ENCODE peak calls at places on chromosomes 7 and 10, in five cellular contexts. E is astrocyte of the spinal cord, V is fibroblast of pulmonary artery, A is IMR-90, W is foreskin fibroblast. Z is an unnamed sample.

GRCh38 chr10:74282853-74283205 is 131.8 kb downstream of the ADK start:
- DNase-seq in A (peak; percentile 62), V (peak; percentile 57), W (peak; percentile 21), E (no peak), Z (no peak)

GRCh38 chr7:42167206-42167913 is 69.6 kb downstream of the GLI3 start:
- DNase-seq in A (peak; percentile 10), V (no peak), W (no peak), E (no peak), Z (no peak)

GRCh38 chr7:157905740-157906461 is 569.1 kb downstream of the DNAJB6 start:
- DNase-seq in V (no peak), W (no peak), A (no peak), E (no peak), Z (no peak)

GRCh38 chr7:78038465-78039080 is 240.0 kb downstream of the PHTF2 start:
- DNase-seq in V (no peak), W (no peak), A (no peak), E (no peak), Z (no peak)

GRCh38 chr10:24825551-24825950 is 101.9 kb upstream of the ARHGAP21 start:
- DNase-seq in A (peak; percentile 69), W (peak; percentile 33), E (peak; percentile 33), V (peak; percentile 44), Z (no peak)

GRCh38 chr7:129617607-129618006 is 6.1 kb downstream of the NRF1 start:
- DNase-seq in A (peak; percentile 29), E (no peak), W (no peak), V (no peak), Z (no peak)

GRCh38 chr10:78416031-78416800 is 382.6 kb downstream of the RPS24 start:
- DNase-seq in E (peak; percentile 47), W (peak; percentile 62), V (peak; percentile 31), A (peak; percentile 73), Z (peak; percentile 3)

GRCh38 chr7:132969520-132969919 is 112.4 kb downstream of the CHCHD3 start:
- DNase-seq in E (no peak), V (no peak), W (no peak), A (no peak), Z (no peak)

GRCh38 chr10:112040696-112041095 is 142.9 kb downstream of the GPAM start:
- DNase-seq in A (no peak), E (no peak), W (no peak), V (no peak), Z (no peak)

GRCh38 chr7:105853931-105854419 is 22.4 kb downstream of the ATXN7L1 start:
- DNase-seq in E (peak; percentile 22), W (no peak), V (peak; percentile 28), A (peak; percentile 23), Z (no peak)

GRCh38 chr10:123995461-123996131 is 97.8 kb downstream of the CHST15 start:
- DNase-seq in A (peak; percentile 66), V (peak; percentile 58), E (peak; percentile 95), W (peak; percentile 86), Z (peak; percentile 88)

GRCh38 chr10:29688230-29688634 is 53.5 kb upstream of the SVIL start:
- DNase-seq in V (peak; percentile 5), W (no peak), A (no peak), E (peak; percentile 41), Z (no peak)

GRCh38 chr7:100489824-100490223 is 6.1 kb downstream of the NYAP1 start:
- DNase-seq in W (peak; percentile 90), V (peak; percentile 90), A (peak; percentile 96), E (peak; percentile 91), Z (peak; percentile 92)

GRCh38 chr7:6181136-6181535 is 91.3 kb downstream of the CYTH3 start:
- DNase-seq in W (no peak), V (no peak), E (no peak), A (no peak), Z (no peak)

GRCh38 chr7:105006367-105007139 is 7.5 kb upstream of the KMT2E start:
- DNase-seq in V (no peak), E (no peak), W (no peak), A (no peak), Z (no peak)

GRCh38 chr7:46934198-46934825 is 647.6 kb downstream of the TNS3 start:
- DNase-seq in E (no peak), V (peak; percentile 49), A (peak; percentile 53), W (no peak), Z (peak; percentile 12)

GRCh38 chr7:104442461-104442860 is 114.1 kb downstream of the LHFPL3 start:
- DNase-seq in A (no peak), W (no peak), V (no peak), E (no peak), Z (no peak)

GRCh38 chr7:131961281-131961680 is 404.9 kb upstream of the PODXL start:
- DNase-seq in W (no peak), E (peak; percentile 28), A (no peak), V (no peak), Z (no peak)

GRCh38 chr7:39164887-39165286 is 187.2 kb downstream of the POU6F2 start:
- DNase-seq in E (no peak), V (no peak), W (no peak), A (no peak), Z (no peak)

GRCh38 chr10:47418321-47418720 is 34.2 kb upstream of the ZNF488 start:
- DNase-seq in V (no peak), A (no peak), W (no peak), E (no peak), Z (no peak)

GRCh38 chr10:92677708-92678107 is 12.0 kb upstream of the HHEX start:
- DNase-seq in E (no peak), W (no peak), V (no peak), A (no peak), Z (no peak)

GRCh38 chr10:80264081-80265056 is 25.1 kb downstream of the MAT1A start:
- DNase-seq in A (no peak), E (no peak), W (no peak), V (no peak), Z (no peak)

GRCh38 chr7:75889826-75890225 is 11.0 kb downstream of the RHBDD2 start:
- DNase-seq in A (peak; percentile 27), E (peak; percentile 40), W (no peak), V (no peak), Z (peak; percentile 57)

GRCh38 chr10:103835121-103836045 is 20.0 kb downstream of the SH3PXD2A start:
- DNase-seq in W (peak; percentile 75), A (peak; percentile 87), V (peak; percentile 95), E (peak; percentile 61), Z (no peak)

GRCh38 chr7:74526780-74527179 is 73.1 kb downstream of the GTF2IRD1 start:
- DNase-seq in A (no peak), E (no peak), V (no peak), W (no peak), Z (no peak)

GRCh38 chr7:2651336-2651735 is 19.6 kb downstream of the TTYH3 start:
- DNase-seq in W (no peak), V (no peak), A (no peak), E (no peak), Z (no peak)

GRCh38 chr10:71205468-71205867 is 6.9 kb upstream of the UNC5B start:
- DNase-seq in V (peak; percentile 44), E (peak; percentile 15), W (no peak), A (no peak), Z (no peak)

DNA sequence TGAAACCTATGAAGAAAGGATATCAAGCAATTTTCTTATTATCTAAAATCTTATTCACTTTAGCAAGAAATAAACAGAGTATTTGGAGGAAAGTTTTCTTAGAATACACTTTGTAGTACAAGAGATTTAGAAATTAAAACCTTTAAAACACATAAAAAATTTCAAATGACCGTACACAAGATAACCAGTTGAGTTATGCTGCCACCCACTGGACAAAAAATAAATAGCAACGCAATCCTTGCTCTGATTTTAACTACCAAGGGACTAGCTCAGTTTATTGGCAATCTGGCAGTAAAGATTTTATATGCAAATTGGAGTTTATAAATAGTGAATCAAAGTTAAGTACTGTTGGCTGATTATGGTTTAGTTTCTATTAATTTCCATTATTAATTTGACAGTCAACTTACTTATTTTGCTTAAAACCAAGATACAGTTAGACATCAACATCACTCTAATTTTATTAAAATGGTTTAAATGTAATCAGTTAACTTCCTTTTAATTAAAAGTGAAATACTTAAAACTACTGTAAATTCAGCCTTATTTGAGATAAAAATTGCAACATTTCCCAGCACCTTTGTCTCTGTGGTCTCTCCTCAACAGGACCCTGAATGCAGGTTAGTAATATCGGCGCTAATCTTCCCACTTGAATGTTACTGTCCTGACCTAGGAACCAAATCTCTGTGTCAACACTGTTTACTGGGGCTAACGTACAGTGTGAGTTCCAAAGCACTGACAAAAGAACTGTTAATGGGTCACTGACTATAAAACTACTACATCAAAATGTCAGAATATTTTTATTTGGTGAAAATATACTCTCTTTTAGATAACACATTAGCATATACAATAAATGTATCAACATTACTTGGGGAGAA is 33.5 kb downstream of the CACUL1 start:
- DNase-seq in A (peak; percentile 62), W (peak; percentile 33), E (peak; percentile 67), V (peak; percentile 77), Z (peak; percentile 79)
- TF ChIP-seq CTCF in A (peak; percentile 86), W (peak; percentile 47), E (peak; percentile 68), V (peak; percentile 74), Z (peak; percentile 49)

GRCh38 chr7:4724648-4725013 is 42.5 kb downstream of the FOXK1 start:
- DNase-seq in A (peak; percentile 47), E (peak; percentile 67), W (peak; percentile 16), V (peak; percentile 52), Z (no peak)

GRCh38 chr7:4726568-4726967 is 44.5 kb downstream of the FOXK1 start:
- DNase-seq in W (no peak), E (no peak), A (no peak), V (no peak), Z (no peak)

GRCh38 chr7:4722960-4723359 is 40.9 kb downstream of the FOXK1 start:
- DNase-seq in E (no peak), V (no peak), A (no peak), W (no peak), Z (no peak)

GRCh38 chr7:4726051-4726450 is 44.0 kb downstream of the FOXK1 start:
- DNase-seq in W (no peak), V (no peak), E (peak; percentile 50), A (no peak), Z (no peak)

GRCh38 chr7:4725014-4725951 is 43.2 kb downstream of the FOXK1 start:
- DNase-seq in W (peak; percentile 87), A (peak; percentile 95), E (peak; percentile 98), V (peak; percentile 93), Z (peak; percentile 95)
- TF ChIP-seq CTCF in W (no peak), A (no peak), E (no peak), V (no peak), Z (no peak)

GRCh38 chr10:97138174-97138573 is 47.6 kb downstream of the SLIT1 start:
- DNase-seq in V (no peak), W (no peak), E (no peak), A (no peak), Z (no peak)
- TF ChIP-seq CTCF in V (no peak), W (no peak), E (no peak), A (no peak), Z (peak; percentile 20)

DNA sequence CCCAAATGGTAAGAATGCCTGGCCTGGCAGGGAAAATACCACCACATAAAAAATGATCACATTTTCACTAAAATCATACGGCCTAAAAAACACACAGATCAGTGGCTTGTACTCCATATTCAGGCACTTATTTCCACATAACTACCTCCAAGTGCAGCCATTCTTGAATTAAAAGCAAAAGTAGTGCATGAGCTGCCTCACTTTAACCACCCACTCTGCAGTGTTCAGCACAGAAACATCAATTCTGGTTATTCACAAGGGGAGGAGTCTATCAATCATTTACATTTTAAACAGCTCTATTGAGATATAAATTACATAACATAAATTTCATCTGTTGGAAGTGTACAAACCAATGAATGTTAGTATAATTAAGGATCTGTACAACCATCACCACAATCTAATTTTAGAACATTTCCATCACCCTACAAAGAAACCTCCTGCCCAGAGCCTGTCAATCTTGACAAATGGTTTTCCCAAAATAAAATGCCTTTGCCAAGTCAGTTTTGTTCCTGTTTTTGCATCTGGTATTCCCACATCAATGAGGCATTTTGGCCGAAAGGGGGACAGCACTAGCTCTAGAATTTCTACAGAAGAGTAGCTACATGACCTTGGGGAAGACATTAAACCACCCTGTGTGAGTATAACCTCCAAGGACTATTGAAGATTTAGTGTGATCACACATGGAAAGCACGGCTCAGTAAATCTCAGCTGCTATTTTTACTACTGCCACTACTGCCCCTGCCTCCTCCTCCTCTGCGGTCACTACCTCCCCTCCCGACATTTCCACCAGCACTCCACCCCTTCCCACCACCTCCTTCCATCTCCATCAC is 70.0 kb downstream of the GRB10 start:
- DNase-seq in V (no peak), W (no peak), A (no peak), E (no peak), Z (no peak)
- TF ChIP-seq CTCF in V (no peak), W (no peak), A (no peak), E (no peak), Z (no peak)

Z was measured in brain microvascular endothelial cell.